ENCODE peak calls at places on chromosome 4, in nine cellular contexts. P is ovary; O is CD4-positive, alpha-beta memory T cell; F is SJSA1; H is fibroblast of lung; E is thyroid gland; M is PC-3; I is CD4-positive, CD25-positive, alpha-beta regulatory T cell; K is mucosa of descending colon. Q is an unnamed sample.

GRCh38 chr4:1245481-1246051 is 3.4 kb downstream of the CTBP1 start:
- DNase-seq in P (no peak), O (no peak), F (no peak), H (no peak), E (no peak), M (no peak), I (no peak), K (peak; percentile 56), Q (no peak)

GRCh38 chr4:165294907-165295306 is 32.6 kb upstream of the MSMO1 start:
- DNase-seq in P (no peak), O (peak; percentile 6), F (no peak), H (no peak), E (no peak), M (no peak), I (peak; percentile 29), K (no peak), Q (no peak)

GRCh38 chr4:110619401-110620247 is 3.3 kb downstream of the PITX2 start:
- DNase-seq in P (no peak), O (no peak), F (no peak), H (no peak), E (no peak), M (no peak), I (no peak), K (no peak), Q (no peak)

GRCh38 chr4:123990310-123990709 is 593.7 kb downstream of the SPRY1 start:
- DNase-seq in P (no peak), O (no peak), F (no peak), H (no peak), E (no peak), M (no peak), I (no peak), K (no peak), Q (no peak)

GRCh38 chr4:128332086-128332485 is 44.5 kb upstream of the PGRMC2 start:
- DNase-seq in P (no peak), O (no peak), F (no peak), H (peak; percentile 74), E (no peak), M (no peak), I (no peak), K (no peak), Q (no peak)

GRCh38 chr4:152686452-152687013 is 6.7 kb upstream of the TMEM154 start:
- DNase-seq in P (no peak), O (no peak), F (no peak), H (no peak), E (no peak), M (no peak), I (no peak), K (no peak), Q (no peak)

GRCh38 chr4:10803944-10804343 is 119.4 kb upstream of the CLNK start:
- DNase-seq in P (no peak), O (no peak), F (no peak), H (no peak), E (no peak), M (no peak), I (no peak), K (no peak), Q (no peak)

GRCh38 chr4:36322921-36323354 is 41.5 kb downstream of the DTHD1 start:
- DNase-seq in P (no peak), O (peak; percentile 75), F (no peak), H (no peak), E (no peak), M (no peak), I (peak; percentile 51), K (no peak), Q (no peak)

GRCh38 chr4:119025440-119025839 is 110.2 kb upstream of the MYOZ2 start:
- DNase-seq in P (peak; percentile 51), O (no peak), F (no peak), H (peak; percentile 77), E (no peak), M (peak; percentile 73), I (no peak), K (peak; percentile 62), Q (no peak)

GRCh38 chr4:154618708-154619315 is 6.4 kb upstream of the FGG start:
- DNase-seq in P (no peak), O (peak; percentile 18), F (no peak), H (peak; percentile 41), E (peak; percentile 72), M (peak; percentile 72), I (peak; percentile 36), K (no peak), Q (no peak)

GRCh38 chr4:152224223-152224622 is 311.7 kb downstream of the FBXW7 start:
- DNase-seq in P (no peak), O (no peak), F (no peak), H (no peak), E (no peak), M (no peak), I (no peak), K (no peak), Q (no peak)

GRCh38 chr4:100295792-100296191 is 105.5 kb upstream of the DDIT4L start:
- DNase-seq in P (no peak), O (no peak), F (no peak), H (peak; percentile 41), E (no peak), M (no peak), I (no peak), K (no peak), Q (no peak)

GRCh38 chr4:92232566-92232965 is 71.2 kb upstream of the GRID2 start:
- DNase-seq in P (no peak), O (no peak), F (no peak), H (peak; percentile 16), E (no peak), M (peak; percentile 47), I (no peak), K (no peak), Q (no peak)

GRCh38 chr4:25180524-25181131 is 20.4 kb upstream of the SEPSECS start:
- DNase-seq in P (no peak), O (peak; percentile 23), F (no peak), H (peak; percentile 27), E (peak; percentile 31), M (peak; percentile 50), I (peak; percentile 42), K (no peak), Q (peak; percentile 11)

DNA sequence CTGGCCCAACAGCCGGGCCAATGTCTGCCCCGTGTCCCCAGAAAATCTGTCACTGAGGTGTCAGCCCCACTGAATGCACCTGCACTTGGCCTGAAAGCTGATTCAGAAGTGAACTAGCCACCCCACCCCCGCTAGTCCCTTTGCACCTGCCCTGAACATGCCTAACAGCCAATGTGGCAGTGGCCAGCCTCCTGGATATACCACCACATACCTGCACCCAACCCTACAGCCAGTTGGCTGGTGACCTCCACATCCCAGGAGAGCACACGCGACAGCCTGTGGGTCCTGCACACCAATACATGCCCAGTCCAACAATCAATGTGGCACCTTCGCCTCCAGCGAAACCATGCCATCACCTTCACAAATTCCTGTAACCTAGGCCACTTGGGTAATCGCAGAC is 116.7 kb downstream of the GALNTL6 start:
- DNase-seq in P (no peak), O (no peak), F (no peak), H (no peak), E (no peak), M (no peak), I (no peak), K (no peak), Q (no peak)
- H3K9me3 ChIP-seq in P (no peaks in the 10 kb centered on the region), O (no peaks in the 10 kb centered on the region), F (peaks cover 3% of the 10 kb centered on the region), H (no peaks in the 10 kb centered on the region), E (no peaks in the 10 kb centered on the region), M (no peaks in the 10 kb centered on the region), I (peaks cover 2% of the 10 kb centered on the region), K (no peaks in the 10 kb centered on the region), Q (no peaks in the 10 kb centered on the region)

DNA sequence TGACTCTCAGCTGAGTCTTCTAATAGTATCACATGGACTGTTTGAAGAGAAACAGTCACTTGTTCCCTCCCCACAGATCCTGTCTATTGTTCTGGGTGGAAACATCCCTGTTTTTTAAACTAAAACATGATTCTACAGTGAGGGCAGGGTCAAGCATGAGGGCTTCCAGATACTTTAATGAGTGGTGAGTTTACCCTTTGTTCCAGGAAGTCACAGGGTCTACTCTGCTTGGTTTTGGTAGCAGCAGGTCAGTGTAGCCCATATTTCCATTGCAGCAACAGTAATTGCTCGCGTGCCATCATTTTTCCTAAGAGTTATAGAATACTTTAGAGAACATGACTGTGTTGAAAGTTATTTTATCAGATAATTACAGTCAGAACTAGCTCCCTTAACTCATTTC is 87.4 kb downstream of the ZNF732 start:
- DNase-seq in P (no peak), O (no peak), F (no peak), H (no peak), E (no peak), M (no peak), I (no peak), K (no peak), Q (no peak)
- H3K9me3 ChIP-seq in P (no peaks in the 10 kb centered on the region), O (no peaks in the 10 kb centered on the region), F (no peaks in the 10 kb centered on the region), H (no peaks in the 10 kb centered on the region), E (no peaks in the 10 kb centered on the region), M (no peaks in the 10 kb centered on the region), I (peaks cover 17% of the 10 kb centered on the region), K (peaks cover 30% of the 10 kb centered on the region), Q (peaks cover 12% of the 10 kb centered on the region)

DNA sequence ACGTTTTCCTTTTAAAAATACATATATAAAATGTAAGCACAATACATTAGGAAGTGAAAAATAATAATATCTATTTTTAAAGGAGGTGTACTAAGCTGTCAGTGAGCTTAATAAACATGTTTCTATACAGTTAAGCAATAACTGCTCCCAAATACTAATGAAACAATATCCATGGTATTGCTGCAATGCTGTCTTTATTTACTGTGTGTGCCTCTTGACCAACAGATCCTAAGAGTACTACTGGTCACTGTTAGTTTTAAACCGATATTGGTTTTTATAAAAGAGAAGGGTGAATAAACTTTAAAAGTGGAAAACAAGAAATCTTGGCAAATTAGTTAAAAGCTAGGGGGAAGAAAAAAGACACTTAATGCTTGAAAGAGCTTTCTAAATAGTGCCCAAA is 1029.0 kb downstream of the FSTL5 start:
- DNase-seq in P (no peak), O (no peak), F (no peak), H (no peak), E (no peak), M (no peak), I (no peak), K (no peak), Q (no peak)
- H3K9me3 ChIP-seq in P (no peaks in the 10 kb centered on the region), O (no peaks in the 10 kb centered on the region), F (peaks cover 2% of the 10 kb centered on the region), H (no peaks in the 10 kb centered on the region), E (no peaks in the 10 kb centered on the region), M (no peaks in the 10 kb centered on the region), I (peaks cover 3% of the 10 kb centered on the region), K (peaks cover 8% of the 10 kb centered on the region), Q (no peaks in the 10 kb centered on the region)

GRCh38 chr4:82865592-82865991 is 25.4 kb downstream of the SEC31A start:
- DNase-seq in P (no peak), O (peak; percentile 37), F (no peak), H (peak; percentile 89), E (no peak), M (peak; percentile 54), I (peak; percentile 29), K (no peak), Q (no peak)
- H3K9me3 ChIP-seq in P (no peaks in the 10 kb centered on the region), O (no peaks in the 10 kb centered on the region), F (no peaks in the 10 kb centered on the region), H (no peaks in the 10 kb centered on the region), E (no peaks in the 10 kb centered on the region), M (no peaks in the 10 kb centered on the region), I (no peaks in the 10 kb centered on the region), K (no peaks in the 10 kb centered on the region), Q (no peaks in the 10 kb centered on the region)

DNA sequence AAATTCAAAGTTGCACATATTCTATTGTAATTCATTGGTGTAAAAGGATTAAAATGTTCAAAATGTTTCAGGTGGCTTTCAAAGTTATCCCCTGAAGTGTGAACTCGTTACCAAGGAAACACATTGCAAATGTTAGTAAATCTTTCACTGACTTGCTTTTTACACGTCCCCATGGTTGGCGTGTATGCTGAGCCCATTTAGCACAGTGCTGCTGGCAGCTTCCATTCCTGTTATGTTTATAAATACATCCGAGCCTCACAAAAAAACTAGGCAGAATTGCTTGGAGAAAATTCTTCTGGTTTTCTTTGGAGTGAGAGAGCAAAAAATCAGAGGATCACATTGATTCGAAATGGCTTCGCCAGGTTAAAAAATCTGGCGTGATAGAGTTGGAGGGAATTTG is 105.9 kb upstream of the HPGD start:
- DNase-seq in P (no peak), O (no peak), F (no peak), H (no peak), E (no peak), M (no peak), I (no peak), K (no peak), Q (no peak)
- H3K9me3 ChIP-seq in P (no peaks in the 10 kb centered on the region), O (no peaks in the 10 kb centered on the region), F (no peaks in the 10 kb centered on the region), H (no peaks in the 10 kb centered on the region), E (no peaks in the 10 kb centered on the region), M (no peaks in the 10 kb centered on the region), I (no peaks in the 10 kb centered on the region), K (no peaks in the 10 kb centered on the region), Q (no peaks in the 10 kb centered on the region)